ENCODE peak calls at places on chromosome 1, in four cellular contexts. One of them, this sample, is unnamed.
A peak's percentile ranks its signal among the peaks of the same experiment; 100 is the strongest.

GRCh38 chr1:54995013-54995760 is 3.5 kb upstream of the BSND start:
- DNase-seq in Peyer's patch: no peak
- DNase-seq in heart right ventricle: no peak
- DNase-seq in GM23248: no peak
- DNase-seq in this sample: peak; percentile 11

GRCh38 chr1:12346483-12347155 is 116.8 kb downstream of the VPS13D start:
- DNase-seq in Peyer's patch: no peak
- DNase-seq in heart right ventricle: no peak
- DNase-seq in GM23248: no peak
- DNase-seq in this sample: no peak

GRCh38 chr1:152870831-152871730 is 7.0 kb upstream of the SMCP start:
- DNase-seq in Peyer's patch: no peak
- DNase-seq in heart right ventricle: no peak
- DNase-seq in GM23248: peak; percentile 76
- DNase-seq in this sample: no peak

GRCh38 chr1:156281281-156282142 is 1.1 kb downstream of the SMG5 start:
- DNase-seq in Peyer's patch: no peak
- DNase-seq in heart right ventricle: peak; percentile 69
- DNase-seq in GM23248: peak; percentile 91
- DNase-seq in this sample: no peak

GRCh38 chr1:214332950-214333798 is 52.2 kb downstream of the SMYD2 start:
- DNase-seq in Peyer's patch: no peak
- DNase-seq in heart right ventricle: peak; percentile 55
- DNase-seq in GM23248: peak; percentile 65
- DNase-seq in this sample: no peak

GRCh38 chr1:107196973-107197562 is 56.2 kb downstream of the NTNG1 start:
- DNase-seq in Peyer's patch: peak; percentile 32
- DNase-seq in heart right ventricle: no peak
- DNase-seq in GM23248: peak; percentile 28
- DNase-seq in this sample: no peak

GRCh38 chr1:234655328-234656069 is 45.5 kb upstream of the IRF2BP2 start:
- DNase-seq in Peyer's patch: no peak
- DNase-seq in heart right ventricle: no peak
- DNase-seq in GM23248: no peak
- DNase-seq in this sample: no peak

GRCh38 chr1:235940282-235940681 is 73.6 kb upstream of the LYST start:
- DNase-seq in Peyer's patch: no peak
- DNase-seq in heart right ventricle: no peak
- DNase-seq in GM23248: no peak
- DNase-seq in this sample: no peak

GRCh38 chr1:162357681-162358266 is 18.9 kb downstream of the SPATA46 start:
- DNase-seq in Peyer's patch: no peak
- DNase-seq in heart right ventricle: no peak
- DNase-seq in GM23248: peak; percentile 74
- DNase-seq in this sample: no peak

DNA sequence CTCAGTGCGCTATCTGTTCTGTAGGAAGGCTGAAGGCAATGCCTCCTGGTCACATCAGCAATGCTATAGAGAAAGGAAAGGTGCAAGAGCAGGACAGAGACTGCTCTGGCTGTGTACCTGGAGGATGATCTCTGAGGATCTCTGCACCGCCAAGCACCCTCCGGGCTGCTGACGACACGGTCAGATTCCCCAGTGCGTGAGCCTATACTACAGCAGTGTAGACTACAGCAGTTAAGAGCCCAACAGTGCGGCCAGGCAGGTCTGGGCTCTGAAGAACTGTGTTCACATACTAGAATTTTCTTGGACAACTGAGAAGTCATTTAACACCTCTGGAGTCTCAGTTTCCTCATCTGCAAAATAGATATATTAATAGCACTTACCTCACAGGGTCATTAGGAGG is 39.9 kb downstream of the ITPKB start:
- DNase-seq in Peyer's patch: no peak
- DNase-seq in heart right ventricle: no peak
- DNase-seq in GM23248: no peak
- DNase-seq in this sample: no peak
- H3K27ac ChIP-seq in Peyer's patch: no peak overlapping the region
- H3K27ac ChIP-seq in heart right ventricle: no peak overlapping the region
- H3K27ac ChIP-seq in GM23248: no peak overlapping the region
- H3K27ac ChIP-seq in this sample: no peak overlapping the region

GRCh38 chr1:245045087-245045881 is 109.5 kb upstream of the KIF26B start:
- DNase-seq in Peyer's patch: no peak
- DNase-seq in heart right ventricle: peak; percentile 74
- DNase-seq in GM23248: peak; percentile 8
- DNase-seq in this sample: no peak
- H3K36me3 ChIP-seq in Peyer's patch: no peaks in the 10 kb centered on the region
- H3K36me3 ChIP-seq in heart right ventricle: no peaks in the 10 kb centered on the region
- H3K36me3 ChIP-seq in GM23248: no peaks in the 10 kb centered on the region
- H3K36me3 ChIP-seq in this sample: no peaks in the 10 kb centered on the region

GRCh38 chr1:67607699-67608098 is 77.3 kb upstream of the GADD45A start:
- DNase-seq in Peyer's patch: no peak
- DNase-seq in heart right ventricle: no peak
- DNase-seq in GM23248: no peak
- DNase-seq in this sample: no peak

GRCh38 chr1:67605209-67605780 is 79.7 kb upstream of the GADD45A start:
- DNase-seq in Peyer's patch: no peak
- DNase-seq in heart right ventricle: no peak
- DNase-seq in GM23248: no peak
- DNase-seq in this sample: no peak

GRCh38 chr1:67601955-67602354 is 83.0 kb upstream of the GADD45A start:
- DNase-seq in Peyer's patch: no peak
- DNase-seq in heart right ventricle: no peak
- DNase-seq in GM23248: no peak
- DNase-seq in this sample: no peak

GRCh38 chr1:67607286-67607685 is 77.7 kb upstream of the GADD45A start:
- DNase-seq in Peyer's patch: no peak
- DNase-seq in heart right ventricle: no peak
- DNase-seq in GM23248: no peak
- DNase-seq in this sample: no peak

DNA sequence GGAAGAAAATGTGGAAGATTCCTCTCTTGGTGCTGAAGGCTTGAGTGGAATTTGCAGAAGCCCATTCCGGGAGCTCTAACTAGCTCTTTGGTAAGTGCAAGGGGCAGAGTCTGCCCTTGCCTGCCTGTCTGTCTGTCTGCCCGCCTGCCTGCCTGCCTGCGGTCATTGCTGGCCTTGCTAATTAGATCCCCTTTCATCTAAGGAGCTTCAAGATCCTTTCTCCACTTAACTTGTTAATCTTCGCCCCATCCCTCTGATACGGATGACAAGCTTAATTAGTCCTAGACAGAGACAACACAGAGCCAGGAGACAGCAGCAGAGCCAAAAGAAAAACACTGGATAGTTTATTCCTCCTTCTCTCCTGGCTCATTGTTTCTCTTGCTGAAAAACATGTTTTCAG is 80.2 kb upstream of the GADD45A start:
- DNase-seq in Peyer's patch: no peak
- DNase-seq in heart right ventricle: no peak
- DNase-seq in GM23248: no peak
- DNase-seq in this sample: no peak
- H3K27ac ChIP-seq in Peyer's patch: no peak overlapping the region
- H3K27ac ChIP-seq in heart right ventricle: no peak overlapping the region
- H3K27ac ChIP-seq in GM23248: no peak overlapping the region
- H3K27ac ChIP-seq in this sample: no peak overlapping the region

DNA sequence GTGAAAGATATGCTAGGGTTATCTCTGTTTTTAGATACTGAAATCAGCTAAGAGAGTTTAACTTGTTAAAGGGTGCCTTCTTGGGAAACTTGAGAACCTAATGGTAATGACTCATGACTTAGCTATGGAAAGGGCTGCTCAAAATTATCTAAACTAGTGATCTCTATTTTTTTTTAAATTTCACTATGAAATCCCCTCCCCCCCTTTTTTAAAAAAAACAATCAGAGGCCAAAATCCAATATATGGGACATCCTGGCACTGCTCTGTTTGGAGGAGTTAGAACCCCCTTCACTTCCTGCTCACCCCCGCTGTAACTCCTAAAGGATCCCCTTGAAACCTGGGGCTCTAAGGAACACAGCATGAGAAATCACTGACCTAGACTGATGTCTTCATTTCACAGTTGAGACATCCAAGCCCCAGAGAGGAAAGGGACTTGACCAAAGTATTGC is 6.6 kb upstream of the KPNA6 start:
- DNase-seq in Peyer's patch: no peak
- DNase-seq in heart right ventricle: no peak
- DNase-seq in GM23248: peak; percentile 76
- DNase-seq in this sample: no peak
- H3K36me3 ChIP-seq in Peyer's patch: no peaks in the 10 kb centered on the region
- H3K36me3 ChIP-seq in heart right ventricle: peaks cover 70% of the 10 kb centered on the region
- H3K36me3 ChIP-seq in GM23248: peaks cover 13% of the 10 kb centered on the region
- H3K36me3 ChIP-seq in this sample: peaks cover 40% of the 10 kb centered on the region

GRCh38 chr1:26949926-26950319 is 10.3 kb downstream of the KDF1 start:
- DNase-seq in Peyer's patch: no peak
- DNase-seq in heart right ventricle: no peak
- DNase-seq in GM23248: no peak
- DNase-seq in this sample: no peak
- H3K27ac ChIP-seq in Peyer's patch: no peak overlapping the region
- H3K27ac ChIP-seq in heart right ventricle: no peak overlapping the region
- H3K27ac ChIP-seq in GM23248: no peak overlapping the region
- H3K27ac ChIP-seq in this sample: peak overlapping the region; percentile 31

DNA sequence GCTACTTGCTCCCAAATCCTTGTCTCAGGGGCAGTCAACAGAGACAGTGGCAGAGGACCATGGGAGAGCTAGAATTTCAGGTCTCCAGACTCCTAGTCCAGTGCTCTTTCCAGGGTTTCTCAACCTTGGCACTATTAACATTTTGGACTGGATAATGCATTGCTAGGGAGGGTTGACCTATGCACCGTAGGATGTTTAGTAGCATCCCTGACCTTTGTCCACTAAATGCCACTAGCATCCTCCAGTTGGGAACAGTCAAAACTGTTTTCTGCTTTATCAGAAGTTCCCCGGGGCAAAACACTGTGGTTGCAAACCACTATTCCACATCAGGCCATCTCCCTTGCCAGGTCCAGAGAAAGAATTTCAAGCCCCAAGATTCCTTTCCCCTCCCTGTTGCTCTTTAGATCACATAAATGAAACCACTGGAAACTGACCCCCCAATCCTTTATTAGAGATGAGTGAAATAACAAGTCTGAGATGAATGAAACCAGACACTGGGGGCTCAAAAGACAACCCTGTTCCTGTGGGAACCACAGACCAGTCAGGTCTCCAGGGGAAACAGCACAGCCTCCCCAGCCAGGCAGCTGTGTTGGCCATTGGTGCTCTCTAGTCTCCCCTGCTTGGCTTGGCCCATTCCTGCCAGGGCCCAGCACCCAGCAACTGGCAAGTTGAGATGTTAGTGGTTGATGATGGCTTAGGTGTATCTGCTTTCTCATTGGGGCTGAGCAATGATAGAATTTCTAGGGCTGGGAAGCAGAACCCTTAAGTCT is 3.8 kb upstream of the TCEA3 start:
- DNase-seq in Peyer's patch: no peak
- DNase-seq in heart right ventricle: no peak
- DNase-seq in GM23248: no peak
- DNase-seq in this sample: no peak
- H3K36me3 ChIP-seq in Peyer's patch: no peaks in the 10 kb centered on the region
- H3K36me3 ChIP-seq in heart right ventricle: peaks cover 52% of the 10 kb centered on the region
- H3K36me3 ChIP-seq in GM23248: peaks cover 5% of the 10 kb centered on the region
- H3K36me3 ChIP-seq in this sample: peaks cover 12% of the 10 kb centered on the region